ENCODE peak calls at places on chromosome 2, in four cellular contexts. One of them, this sample, is unnamed.

GRCh38 chr2:207161247-207161646 is 4.5 kb downstream of the KLF7 start:
- DNase-seq in HEK293T: no peak
- DNase-seq in bronchial epithelial cell: no peak
- DNase-seq in HTR-8/SVneo: no peak
- DNase-seq in this sample: no peak

GRCh38 chr2:138000796-138001195 is 36.5 kb downstream of the HNMT start:
- DNase-seq in HEK293T: no peak
- DNase-seq in bronchial epithelial cell: no peak
- DNase-seq in HTR-8/SVneo: no peak
- DNase-seq in this sample: no peak

GRCh38 chr2:28447943-28448737 is 47.7 kb upstream of the PLB1 start:
- DNase-seq in HEK293T: no peak
- DNase-seq in bronchial epithelial cell: peak
- DNase-seq in HTR-8/SVneo: no peak
- DNase-seq in this sample: no peak

GRCh38 chr2:230225486-230225885 is at the start of gene SP140:
- DNase-seq in HEK293T: no peak
- DNase-seq in bronchial epithelial cell: no peak
- DNase-seq in HTR-8/SVneo: no peak
- DNase-seq in this sample: no peak

GRCh38 chr2:171480908-171481307 is 41.4 kb upstream of the CYBRD1 start:
- DNase-seq in HEK293T: no peak
- DNase-seq in bronchial epithelial cell: no peak
- DNase-seq in HTR-8/SVneo: no peak
- DNase-seq in this sample: no peak

GRCh38 chr2:159003555-159003954 is 35.1 kb downstream of the TANC1 start:
- DNase-seq in HEK293T: no peak
- DNase-seq in bronchial epithelial cell: no peak
- DNase-seq in HTR-8/SVneo: no peak
- DNase-seq in this sample: no peak

GRCh38 chr2:197285361-197285760 is 25.2 kb downstream of the ANKRD44 start:
- DNase-seq in HEK293T: no peak
- DNase-seq in bronchial epithelial cell: no peak
- DNase-seq in HTR-8/SVneo: no peak
- DNase-seq in this sample: no peak

GRCh38 chr2:161170377-161170776 is 10.1 kb downstream of the TANK start:
- DNase-seq in HEK293T: no peak
- DNase-seq in bronchial epithelial cell: peak
- DNase-seq in HTR-8/SVneo: no peak
- DNase-seq in this sample: no peak

GRCh38 chr2:111716901-111717635 is 166.9 kb downstream of the ANAPC1 start:
- DNase-seq in HEK293T: no peak
- DNase-seq in bronchial epithelial cell: no peak
- DNase-seq in HTR-8/SVneo: no peak
- DNase-seq in this sample: no peak

GRCh38 chr2:215476424-215476823 is 40.6 kb upstream of the FN1 start:
- DNase-seq in HEK293T: no peak
- DNase-seq in bronchial epithelial cell: no peak
- DNase-seq in HTR-8/SVneo: no peak
- DNase-seq in this sample: no peak

GRCh38 chr2:56912490-56912889 is 728.7 kb downstream of the CCDC85A start:
- DNase-seq in HEK293T: no peak
- DNase-seq in bronchial epithelial cell: no peak
- DNase-seq in HTR-8/SVneo: no peak
- DNase-seq in this sample: no peak

GRCh38 chr2:10277293-10278028 is 25.2 kb upstream of the HPCAL1 start:
- DNase-seq in HEK293T: no peak
- DNase-seq in bronchial epithelial cell: no peak
- DNase-seq in HTR-8/SVneo: no peak
- DNase-seq in this sample: no peak

GRCh38 chr2:27736890-27737204 is 34.7 kb upstream of the MRPL33 start:
- DNase-seq in HEK293T: no peak
- DNase-seq in bronchial epithelial cell: no peak
- DNase-seq in HTR-8/SVneo: no peak
- DNase-seq in this sample: no peak

GRCh38 chr2:7612969-7613368 is 695.8 kb downstream of the RNF144A start:
- DNase-seq in HEK293T: no peak
- DNase-seq in bronchial epithelial cell: peak
- DNase-seq in HTR-8/SVneo: no peak
- DNase-seq in this sample: no peak

GRCh38 chr2:73822991-73823390 is 5.8 kb upstream of the STAMBP start:
- DNase-seq in HEK293T: no peak
- DNase-seq in bronchial epithelial cell: no peak
- DNase-seq in HTR-8/SVneo: no peak
- DNase-seq in this sample: no peak

GRCh38 chr2:74514368-74515270 is at the start of gene TLX2:
- DNase-seq in HEK293T: no peak
- DNase-seq in bronchial epithelial cell: no peak
- DNase-seq in HTR-8/SVneo: peak
- DNase-seq in this sample: peak

GRCh38 chr2:112880081-112880531 is 30.9 kb upstream of the IL37 start:
- DNase-seq in HEK293T: no peak
- DNase-seq in bronchial epithelial cell: peak
- DNase-seq in HTR-8/SVneo: peak
- DNase-seq in this sample: no peak

GRCh38 chr2:157722580-157723234 is 94.0 kb upstream of the ACVR1C start:
- DNase-seq in HEK293T: no peak
- DNase-seq in bronchial epithelial cell: peak
- DNase-seq in HTR-8/SVneo: no peak
- DNase-seq in this sample: no peak

GRCh38 chr2:47058061-47058931 is 96.8 kb downstream of the STPG4 start:
- DNase-seq in HEK293T: no peak
- DNase-seq in bronchial epithelial cell: no peak
- DNase-seq in HTR-8/SVneo: no peak
- DNase-seq in this sample: no peak

GRCh38 chr2:23658466-23658942 is 268.4 kb downstream of the ATAD2B start:
- DNase-seq in HEK293T: no peak
- DNase-seq in bronchial epithelial cell: no peak
- DNase-seq in HTR-8/SVneo: no peak
- DNase-seq in this sample: no peak

GRCh38 chr2:98508690-98509054 is 64.0 kb downstream of the INPP4A start:
- DNase-seq in HEK293T: no peak
- DNase-seq in bronchial epithelial cell: peak
- DNase-seq in HTR-8/SVneo: no peak
- DNase-seq in this sample: no peak

This sample was measured in endothelial cell.